ENCODE peak calls at places on chromosomes 12 and 14, in four cellular contexts. One of them, this sample, is unnamed.

GRCh38 chr14:33570717-33571058 is 380.2 kb downstream of the EGLN3 start:
- DNase-seq in hepatocyte: no peak
- DNase-seq in endothelial cell of umbilical vein: peak
- DNase-seq in left ventricle myocardium inferior: no peak
- DNase-seq in this sample: no peak

GRCh38 chr14:95520346-95520745 is 3.9 kb upstream of the SYNE3 start:
- DNase-seq in endothelial cell of umbilical vein: no peak
- DNase-seq in hepatocyte: no peak
- DNase-seq in left ventricle myocardium inferior: no peak
- DNase-seq in this sample: no peak

GRCh38 chr12:59067068-59067467 is 146.8 kb upstream of the LRIG3 start:
- DNase-seq in endothelial cell of umbilical vein: peak
- DNase-seq in hepatocyte: peak
- DNase-seq in left ventricle myocardium inferior: no peak
- DNase-seq in this sample: no peak

GRCh38 chr12:121404734-121405133 is 4.8 kb downstream of the RNF34 start:
- DNase-seq in hepatocyte: peak
- DNase-seq in left ventricle myocardium inferior: no peak
- DNase-seq in endothelial cell of umbilical vein: no peak
- DNase-seq in this sample: no peak

GRCh38 chr12:123233505-123234299 is 466 bp downstream of the MTRFR start:
- DNase-seq in endothelial cell of umbilical vein: no peak
- DNase-seq in left ventricle myocardium inferior: no peak
- DNase-seq in hepatocyte: peak
- DNase-seq in this sample: no peak

GRCh38 chr12:17528394-17528793 is 561.6 kb downstream of the RERGL start:
- DNase-seq in hepatocyte: no peak
- DNase-seq in endothelial cell of umbilical vein: no peak
- DNase-seq in left ventricle myocardium inferior: no peak
- DNase-seq in this sample: no peak

GRCh38 chr12:6872073-6873048 is 742 bp downstream of the SPSB2 start:
- DNase-seq in hepatocyte: peak
- DNase-seq in endothelial cell of umbilical vein: peak
- DNase-seq in left ventricle myocardium inferior: peak
- DNase-seq in this sample: peak

GRCh38 chr12:113439606-113440030 is 17.4 kb downstream of the SDSL start:
- DNase-seq in hepatocyte: peak
- DNase-seq in left ventricle myocardium inferior: no peak
- DNase-seq in endothelial cell of umbilical vein: peak
- DNase-seq in this sample: no peak

GRCh38 chr14:81311128-81311527 is 89.0 kb downstream of the STON2 start:
- DNase-seq in hepatocyte: no peak
- DNase-seq in left ventricle myocardium inferior: no peak
- DNase-seq in endothelial cell of umbilical vein: no peak
- DNase-seq in this sample: no peak

DNA sequence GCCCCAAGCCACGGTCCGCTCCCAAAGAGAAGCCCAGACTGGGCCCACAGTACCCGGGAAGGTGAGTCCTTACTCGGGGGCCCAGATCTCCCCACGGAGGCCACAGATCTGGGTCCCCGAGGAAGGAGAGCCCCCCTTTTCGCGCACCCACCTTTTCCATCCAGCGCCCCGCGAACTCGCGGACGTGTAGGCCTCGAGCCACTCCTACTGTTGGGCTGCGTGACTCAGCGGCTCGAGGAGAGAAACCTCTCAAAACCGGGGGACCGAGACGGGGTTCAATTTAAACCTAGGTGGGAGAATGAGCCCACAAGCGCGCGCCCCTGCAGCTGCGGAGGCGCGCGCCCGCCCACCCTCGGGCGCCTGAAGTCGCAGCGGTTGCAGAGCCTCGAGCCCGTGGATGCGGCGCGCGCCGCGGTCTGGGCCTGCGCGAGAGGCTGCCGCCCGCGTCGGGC is 6.3 kb downstream of the SIX6 start:
- DNase-seq in hepatocyte: peak
- DNase-seq in endothelial cell of umbilical vein: no peak
- DNase-seq in left ventricle myocardium inferior: no peak
- DNase-seq in this sample: no peak
- H3K4me3 ChIP-seq in hepatocyte: peak
- H3K4me3 ChIP-seq in endothelial cell of umbilical vein: no peak
- H3K4me3 ChIP-seq in left ventricle myocardium inferior: peak
- H3K4me3 ChIP-seq in this sample: peak

GRCh38 chr12:111430418-111431353 is 25.0 kb downstream of the SH2B3 start:
- DNase-seq in hepatocyte: no peak
- DNase-seq in left ventricle myocardium inferior: no peak
- DNase-seq in endothelial cell of umbilical vein: peak
- DNase-seq in this sample: no peak
- H3K4me3 ChIP-seq in hepatocyte: no peak
- H3K4me3 ChIP-seq in left ventricle myocardium inferior: peak
- H3K4me3 ChIP-seq in endothelial cell of umbilical vein: no peak
- H3K4me3 ChIP-seq in this sample: no peak

DNA sequence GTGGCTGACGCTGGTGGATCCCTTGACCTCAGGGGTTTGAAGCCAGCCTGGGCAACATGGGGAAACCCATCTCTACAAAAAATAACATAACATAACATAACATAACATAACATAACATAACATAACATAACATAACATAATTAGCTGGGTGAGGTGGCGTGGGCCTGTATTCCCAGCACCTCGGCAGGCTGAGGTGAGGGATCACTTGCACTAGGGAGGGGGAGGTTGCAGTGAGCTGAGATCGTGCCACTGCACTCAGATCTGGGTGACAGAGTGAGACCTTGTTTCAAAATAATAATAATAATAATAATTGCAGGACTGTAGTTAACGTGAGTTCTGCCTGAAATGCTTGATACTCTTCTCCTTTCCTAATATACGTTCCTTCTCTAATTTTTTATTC is 1.3 kb downstream of the MAGOHB start:
- DNase-seq in hepatocyte: no peak
- DNase-seq in left ventricle myocardium inferior: no peak
- DNase-seq in endothelial cell of umbilical vein: no peak
- DNase-seq in this sample: no peak
- H3K4me3 ChIP-seq in hepatocyte: peak
- H3K4me3 ChIP-seq in left ventricle myocardium inferior: peak
- H3K4me3 ChIP-seq in endothelial cell of umbilical vein: no peak
- H3K4me3 ChIP-seq in this sample: peak

GRCh38 chr12:93376436-93377251 is 1.1 kb upstream of the NUDT4 start:
- DNase-seq in left ventricle myocardium inferior: peak
- DNase-seq in endothelial cell of umbilical vein: peak
- DNase-seq in hepatocyte: peak
- DNase-seq in this sample: peak
- H3K4me3 ChIP-seq in left ventricle myocardium inferior: peak
- H3K4me3 ChIP-seq in endothelial cell of umbilical vein: peak
- H3K4me3 ChIP-seq in hepatocyte: peak
- H3K4me3 ChIP-seq in this sample: peak

DNA sequence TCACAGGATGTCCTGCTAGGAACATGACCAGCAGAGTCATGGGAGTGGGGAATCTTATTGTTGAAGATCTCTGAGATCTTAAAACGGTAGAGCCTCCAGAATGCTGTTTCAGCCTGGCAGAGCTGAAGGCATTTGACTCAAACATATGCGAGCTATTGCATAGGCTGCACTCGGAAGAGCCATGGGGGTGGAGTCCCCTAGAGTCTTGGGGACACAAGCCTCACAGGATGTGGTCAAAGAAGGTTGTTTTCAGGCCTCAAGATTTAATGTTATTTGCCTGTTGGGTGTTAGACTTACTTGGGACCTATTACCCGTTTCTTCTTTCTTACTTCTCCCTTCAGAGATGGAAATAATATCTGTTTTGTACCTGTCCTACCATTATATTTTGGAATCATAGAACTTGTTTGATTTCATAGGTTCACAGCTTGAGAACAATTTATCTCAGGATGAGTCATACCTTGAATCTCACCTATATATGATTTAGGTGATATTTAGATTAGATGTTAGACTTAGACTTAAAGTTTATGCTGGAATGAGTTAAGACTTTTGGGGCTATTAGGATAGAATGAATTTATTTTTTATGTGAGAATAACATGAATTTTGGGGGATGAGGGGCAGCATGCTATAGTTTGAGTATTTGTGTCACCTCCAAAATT is 172.2 kb upstream of the ATP2B1 start:
- DNase-seq in left ventricle myocardium inferior: no peak
- DNase-seq in hepatocyte: no peak
- DNase-seq in endothelial cell of umbilical vein: no peak
- DNase-seq in this sample: no peak
- H3K4me3 ChIP-seq in left ventricle myocardium inferior: no peak
- H3K4me3 ChIP-seq in hepatocyte: no peak
- H3K4me3 ChIP-seq in endothelial cell of umbilical vein: no peak
- H3K4me3 ChIP-seq in this sample: no peak

GRCh38 chr12:2080604-2081003 is 27.8 kb downstream of the CACNA1C start:
- DNase-seq in endothelial cell of umbilical vein: no peak
- DNase-seq in hepatocyte: no peak
- DNase-seq in left ventricle myocardium inferior: no peak
- DNase-seq in this sample: no peak
- H3K4me3 ChIP-seq in endothelial cell of umbilical vein: no peak
- H3K4me3 ChIP-seq in hepatocyte: no peak
- H3K4me3 ChIP-seq in left ventricle myocardium inferior: no peak
- H3K4me3 ChIP-seq in this sample: no peak

DNA sequence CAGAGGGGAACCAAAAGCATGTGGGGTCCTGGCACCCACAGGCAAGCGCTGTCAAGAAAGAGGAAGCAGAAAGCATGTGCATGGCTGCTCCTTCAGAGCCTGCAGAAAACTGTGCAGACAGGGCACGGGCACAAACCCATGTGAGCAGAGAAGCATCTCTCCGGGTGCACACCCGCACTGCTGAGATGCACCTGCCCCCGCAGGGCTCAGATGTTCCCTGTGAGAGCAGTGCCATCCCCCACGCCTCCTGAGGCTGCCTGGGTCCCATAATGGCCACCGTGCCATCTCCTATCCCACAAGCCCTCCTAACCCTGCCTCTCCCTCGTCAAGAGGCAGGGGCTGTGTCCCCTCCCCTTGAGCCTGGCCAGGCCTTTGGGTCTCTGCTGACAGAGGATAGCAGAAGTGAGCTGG is 32.3 kb upstream of the INF2 start:
- DNase-seq in endothelial cell of umbilical vein: no peak
- DNase-seq in left ventricle myocardium inferior: no peak
- DNase-seq in hepatocyte: no peak
- DNase-seq in this sample: peak
- H3K4me3 ChIP-seq in endothelial cell of umbilical vein: no peak
- H3K4me3 ChIP-seq in left ventricle myocardium inferior: no peak
- H3K4me3 ChIP-seq in hepatocyte: no peak
- H3K4me3 ChIP-seq in this sample: no peak

DNA sequence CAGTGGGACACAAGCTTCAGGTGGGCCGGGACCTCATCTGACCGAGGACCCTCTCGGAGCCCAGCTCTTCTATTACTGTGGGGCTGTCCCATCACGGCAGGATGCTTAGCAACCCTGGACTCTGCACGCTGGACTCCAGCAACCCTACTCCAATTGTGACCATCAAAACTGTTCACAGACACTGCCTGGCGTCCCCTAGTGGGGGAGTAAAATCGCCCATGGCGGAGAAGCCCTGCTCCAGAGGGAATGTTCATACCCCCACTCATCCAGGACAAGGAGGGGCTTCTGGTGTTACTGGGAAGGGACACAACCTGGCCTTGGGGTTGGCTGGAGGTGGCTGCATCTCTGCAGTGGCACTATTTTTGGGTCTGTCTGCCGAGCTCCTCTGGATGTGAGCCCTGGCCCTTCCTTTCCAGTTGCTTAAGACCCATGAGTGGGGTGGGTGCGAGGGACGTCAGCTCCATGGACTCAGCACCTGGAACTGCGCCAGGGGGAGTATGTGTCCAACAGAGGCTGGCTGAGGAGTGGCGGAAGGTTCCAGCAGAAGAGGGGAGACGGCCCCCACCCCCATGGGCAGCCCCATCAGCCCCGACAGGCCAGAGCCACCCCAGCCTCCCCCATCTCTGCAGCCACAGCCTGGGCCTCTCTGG is 103.8 kb downstream of the RFLNA start:
- DNase-seq in endothelial cell of umbilical vein: no peak
- DNase-seq in hepatocyte: no peak
- DNase-seq in left ventricle myocardium inferior: peak
- DNase-seq in this sample: peak
- H3K4me3 ChIP-seq in endothelial cell of umbilical vein: no peak
- H3K4me3 ChIP-seq in hepatocyte: no peak
- H3K4me3 ChIP-seq in left ventricle myocardium inferior: no peak
- H3K4me3 ChIP-seq in this sample: no peak

GRCh38 chr12:45217846-45218245 is 2.0 kb downstream of the ANO6 start:
- DNase-seq in left ventricle myocardium inferior: no peak
- DNase-seq in hepatocyte: no peak
- DNase-seq in endothelial cell of umbilical vein: peak
- DNase-seq in this sample: no peak
- H3K4me3 ChIP-seq in left ventricle myocardium inferior: peak
- H3K4me3 ChIP-seq in hepatocyte: peak
- H3K4me3 ChIP-seq in endothelial cell of umbilical vein: peak
- H3K4me3 ChIP-seq in this sample: peak

DNA sequence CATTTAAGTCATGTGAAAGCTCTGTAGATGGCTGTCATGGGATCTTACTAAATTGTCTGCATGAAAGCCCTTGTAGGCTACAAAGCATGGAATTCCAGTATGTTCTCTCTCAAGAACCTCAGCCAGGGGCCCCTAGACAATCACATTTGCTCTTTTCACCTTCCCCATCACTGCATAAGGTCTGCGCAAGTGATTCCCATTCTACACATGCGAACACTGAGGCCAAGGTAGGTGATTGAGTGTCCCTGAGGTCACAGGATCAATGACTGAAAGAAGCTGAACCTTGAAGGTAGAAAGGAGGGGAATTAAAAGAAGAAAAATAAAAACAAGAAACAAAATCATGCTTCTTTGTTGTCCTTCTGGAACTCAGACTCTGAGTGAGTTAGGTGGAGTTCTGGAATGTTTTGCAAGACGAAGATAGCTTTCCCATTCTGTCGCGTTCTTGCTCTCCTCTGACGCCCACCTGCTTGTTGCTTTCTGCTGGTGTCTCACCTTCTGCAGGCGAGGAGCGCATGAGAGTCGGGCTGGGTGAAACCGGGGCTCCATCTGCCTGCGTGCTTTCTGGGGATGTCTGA is 79.9 kb downstream of the SPRING1 start:
- DNase-seq in left ventricle myocardium inferior: no peak
- DNase-seq in endothelial cell of umbilical vein: no peak
- DNase-seq in hepatocyte: no peak
- DNase-seq in this sample: no peak
- H3K4me3 ChIP-seq in left ventricle myocardium inferior: peak
- H3K4me3 ChIP-seq in endothelial cell of umbilical vein: no peak
- H3K4me3 ChIP-seq in hepatocyte: no peak
- H3K4me3 ChIP-seq in this sample: peak

This sample was measured in upper lobe of right lung.